ENCODE peak calls at places on chromosomes 11 and 22, in six cellular contexts. O is neuronal stem cell; S is SK-N-SH; J is stimulated activated CD8-positive, alpha-beta memory T cell treated with anti-CD3 and anti-CD28 coated beads, Interleukin-15, amount 100 ng/mL, for 1 hour; G is HFFc6; A is head of caudate nucleus. Q is an unnamed sample.

GRCh38 chr11:27968461-27968860 is 139.5 kb downstream of the KIF18A start:
- DNase-seq in O (no peak), J (no peak), A (no peak), S (no peak), G (no peak), Q (no peak)

GRCh38 chr22:37312549-37313183 is 30.4 kb downstream of the CYTH4 start:
- DNase-seq in A (no peak), O (no peak), G (no peak), J (no peak), S (no peak), Q (no peak)

GRCh38 chr11:34667810-34668582 is 47.1 kb downstream of the EHF start:
- DNase-seq in O (no peak), J (no peak), S (no peak), G (no peak), A (no peak), Q (no peak)

GRCh38 chr11:95788921-95789505 is 569 bp downstream of the FAM76B start:
- DNase-seq in O (peak), A (peak), G (peak), S (peak), J (peak), Q (no peak)

GRCh38 chr11:11480951-11481350 is 127.9 kb upstream of the CSNK2A3 start:
- DNase-seq in O (no peak), G (no peak), A (no peak), J (no peak), S (no peak), Q (no peak)

GRCh38 chr11:118434123-118434552 is 2.2 kb upstream of the KMT2A start:
- DNase-seq in G (peak), J (no peak), O (no peak), A (peak), S (peak), Q (no peak)

GRCh38 chr11:30916764-30917163 is 330.6 kb upstream of the MPPED2 start:
- DNase-seq in S (no peak), O (no peak), A (no peak), G (no peak), J (no peak), Q (no peak)

GRCh38 chr11:111801135-111801534 is 34.9 kb upstream of the PPP2R1B start:
- DNase-seq in J (no peak), A (no peak), G (no peak), O (no peak), S (no peak), Q (no peak)

GRCh38 chr22:37459211-37459610 is 27.0 kb downstream of the MFNG start:
- DNase-seq in O (no peak), S (no peak), G (no peak), J (no peak), A (no peak), Q (no peak)

GRCh38 chr11:78031629-78032028 is 8.6 kb upstream of the KCTD14 start:
- DNase-seq in A (no peak), S (no peak), G (no peak), O (no peak), J (no peak), Q (no peak)

GRCh38 chr11:69277074-69277809 is 16.7 kb upstream of the MYEOV start:
- DNase-seq in J (no peak), G (no peak), S (no peak), O (no peak), A (no peak), Q (no peak)

GRCh38 chr11:126573325-126574076 is 218.0 kb downstream of the ST3GAL4 start:
- DNase-seq in J (no peak), O (no peak), S (no peak), G (no peak), A (no peak), Q (no peak)

GRCh38 chr22:29030016-29030617 is 31.5 kb downstream of the C22orf31 start:
- DNase-seq in O (peak), S (no peak), A (peak), G (peak), J (no peak), Q (no peak)

GRCh38 chr22:37784829-37785495 is 22.8 kb upstream of the GCAT start:
- DNase-seq in O (no peak), A (no peak), S (peak), J (no peak), G (no peak), Q (no peak)

GRCh38 chr22:39232246-39232645 is 12.5 kb downstream of the PDGFB start:
- DNase-seq in G (no peak), S (no peak), J (no peak), A (no peak), O (no peak), Q (no peak)

GRCh38 chr11:69685348-69685747 is 10.2 kb upstream of the LTO1 start:
- DNase-seq in S (no peak), G (no peak), O (no peak), J (no peak), A (no peak), Q (no peak)

GRCh38 chr11:86491048-86491447 is 116.4 kb downstream of the CCDC81 start:
- DNase-seq in S (no peak), O (no peak), J (no peak), G (no peak), A (no peak), Q (no peak)

GRCh38 chr22:25051983-25052710 is 99.6 kb downstream of the KIAA1671 start:
- DNase-seq in O (no peak), S (peak), A (no peak), J (no peak), G (no peak), Q (no peak)

GRCh38 chr11:14075118-14075601 is 112.6 kb downstream of the SPON1 start:
- DNase-seq in S (no peak), A (no peak), G (no peak), J (peak), O (no peak), Q (no peak)

GRCh38 chr11:102427068-102427467 is 25.5 kb downstream of the TMEM123 start:
- DNase-seq in O (no peak), S (no peak), A (no peak), J (no peak), G (no peak), Q (no peak)

GRCh38 chr11:19724765-19725164 is 12.1 kb downstream of the NAV2 start:
- DNase-seq in O (no peak), S (no peak), A (no peak), G (no peak), J (no peak), Q (no peak)

GRCh38 chr11:36041988-36042606 is 98.2 kb downstream of the LDLRAD3 start:
- DNase-seq in A (no peak), J (no peak), G (peak), O (no peak), S (no peak), Q (no peak)

GRCh38 chr11:45684440-45684839 is 19.0 kb upstream of the CHST1 start:
- DNase-seq in S (no peak), G (no peak), A (no peak), O (no peak), J (no peak), Q (no peak)

GRCh38 chr11:9691865-9692264 is 28.0 kb downstream of the SWAP70 start:
- DNase-seq in J (no peak), A (no peak), O (no peak), S (no peak), G (peak), Q (no peak)

GRCh38 chr22:43428005-43428485 is 16.2 kb downstream of the MPPED1 start:
- DNase-seq in A (no peak), G (no peak), S (no peak), O (no peak), J (no peak), Q (no peak)

GRCh38 chr11:64060861-64061444 is 25.2 kb downstream of the FLRT1 start:
- DNase-seq in A (peak), J (peak), G (no peak), S (peak), O (peak), Q (peak)

GRCh38 chr22:40668611-40669390 is 10.5 kb upstream of the MCHR1 start:
- DNase-seq in A (no peak), S (no peak), O (no peak), G (peak), J (no peak), Q (no peak)

GRCh38 chr11:105007463-105007862 is 15.5 kb downstream of the CASP5 start:
- DNase-seq in O (no peak), S (no peak), J (no peak), G (no peak), A (no peak), Q (no peak)